ENCODE peak calls at places on chromosomes 16 and 17, in ten cellular contexts. V, C, E, K, D, H, N, R, J and T are unnamed samples.

GRCh38 chr16:27579086-27579980 is 29.4 kb downstream of the KATNIP start:
- DNase-seq in V (no peak), C (no peak), E (no peak), K (no peak), D (no peak), H (no peak), N (no peak), R (no peak), J (no peak), T (no peak)

GRCh38 chr17:40548982-40549680 is 16.1 kb downstream of the CCR7 start:
- DNase-seq in V (no peak), C (peak; percentile 72), E (no peak), K (peak; percentile 2), D (peak; percentile 90), H (no peak), N (peak; percentile 33), R (no peak), J (no peak), T (no peak)

GRCh38 chr17:70373369-70373768 is 204.0 kb downstream of the KCNJ2 start:
- DNase-seq in V (no peak), C (no peak), E (no peak), K (no peak), D (no peak), H (no peak), N (no peak), R (no peak), J (no peak), T (no peak)

GRCh38 chr16:88007321-88007731 is 56.1 kb downstream of the BANP start:
- DNase-seq in V (no peak), C (no peak), E (peak; percentile 91), K (no peak), D (no peak), H (no peak), N (no peak), R (no peak), J (no peak), T (peak; percentile 62)

GRCh38 chr16:19450186-19450585 is 32.5 kb downstream of the TMC5 start:
- DNase-seq in V (no peak), C (no peak), E (no peak), K (no peak), D (no peak), H (no peak), N (no peak), R (no peak), J (no peak), T (no peak)

GRCh38 chr17:56866496-56866895 is 32.5 kb downstream of the DGKE start:
- DNase-seq in V (no peak), C (no peak), E (no peak), K (no peak), D (no peak), H (no peak), N (no peak), R (no peak), J (no peak), T (no peak)

GRCh38 chr16:55042556-55043432 is 112.1 kb downstream of the IRX5 start:
- DNase-seq in V (no peak), C (no peak), E (no peak), K (no peak), D (no peak), H (no peak), N (no peak), R (no peak), J (no peak), T (no peak)

GRCh38 chr16:85080923-85081498 is 31.3 kb downstream of the CIBAR2 start:
- DNase-seq in V (no peak), C (no peak), E (no peak), K (no peak), D (no peak), H (no peak), N (no peak), R (no peak), J (no peak), T (no peak)

GRCh38 chr16:8403978-8404738 is 186.2 kb downstream of the TMEM114 start:
- DNase-seq in V (no peak), C (no peak), E (no peak), K (no peak), D (no peak), H (no peak), N (no peak), R (no peak), J (no peak), T (no peak)

GRCh38 chr17:77332034-77332971 is 191.5 kb downstream of the SEC14L1 start:
- DNase-seq in V (peak; percentile 44), C (no peak), E (no peak), K (no peak), D (no peak), H (no peak), N (no peak), R (no peak), J (no peak), T (no peak)

GRCh38 chr16:51184702-51185433 is 33.8 kb upstream of the SALL1 start:
- DNase-seq in V (no peak), C (no peak), E (no peak), K (no peak), D (no peak), H (no peak), N (no peak), R (no peak), J (no peak), T (no peak)

GRCh38 chr17:15892244-15892643 is 52.7 kb upstream of the ADORA2B start:
- DNase-seq in V (no peak), C (no peak), E (no peak), K (no peak), D (no peak), H (no peak), N (no peak), R (no peak), J (no peak), T (no peak)

GRCh38 chr17:72715906-72716572 is 376.4 kb downstream of the SLC39A11 start:
- DNase-seq in V (no peak), C (no peak), E (peak; percentile 64), K (no peak), D (peak; percentile 93), H (peak; percentile 30), N (no peak), R (no peak), J (no peak), T (peak; percentile 33)

GRCh38 chr16:81905277-81905676 is 106.0 kb downstream of the SDR42E1 start:
- DNase-seq in V (no peak), C (no peak), E (no peak), K (no peak), D (no peak), H (no peak), N (no peak), R (no peak), J (no peak), T (no peak)

GRCh38 chr17:7351665-7352558 is at the start of gene KCTD11:
- DNase-seq in V (peak; percentile 68), C (peak; percentile 76), E (peak; percentile 85), K (peak; percentile 40), D (peak; percentile 88), H (peak; percentile 95), N (peak; percentile 90), R (peak; percentile 69), J (peak; percentile 61), T (peak; percentile 75)

GRCh38 chr16:88569614-88569984 is 604 bp upstream of the ZC3H18 start:
- DNase-seq in V (no peak), C (no peak), E (no peak), K (no peak), D (peak; percentile 1), H (peak; percentile 55), N (peak; percentile 19), R (no peak), J (no peak), T (no peak)

GRCh38 chr16:68790130-68790761 is 53.1 kb upstream of the TANGO6 start:
- DNase-seq in V (no peak), C (no peak), E (no peak), K (no peak), D (peak; percentile 10), H (no peak), N (peak; percentile 77), R (no peak), J (no peak), T (no peak)

GRCh38 chr16:30437511-30438046 is 7.7 kb upstream of the DCTPP1 start:
- DNase-seq in V (no peak), C (no peak), E (no peak), K (peak; percentile 1), D (no peak), H (no peak), N (peak; percentile 62), R (no peak), J (no peak), T (no peak)

GRCh38 chr16:87968541-87968940 is 17.3 kb downstream of the BANP start:
- DNase-seq in V (no peak), C (no peak), E (no peak), K (no peak), D (peak; percentile 48), H (no peak), N (no peak), R (no peak), J (no peak), T (no peak)

GRCh38 chr17:27446569-27447301 is 9.5 kb upstream of the KSR1 start:
- DNase-seq in V (no peak), C (peak; percentile 24), E (no peak), K (no peak), D (peak; percentile 95), H (no peak), N (no peak), R (no peak), J (no peak), T (no peak)

GRCh38 chr16:91484-91883 is 13.5 kb downstream of the MPG start:
- DNase-seq in V (no peak), C (no peak), E (peak; percentile 91), K (peak; percentile 64), D (no peak), H (no peak), N (no peak), R (no peak), J (peak; percentile 61), T (peak; percentile 86)